ENCODE peak calls at places on chromosomes 7 and 10, in ten cellular contexts. X is neural progenitor cell; L is stimulated activated naive CD8-positive, alpha-beta T cell treated with anti-CD3 and anti-CD28 coated beads, Interleukin-15, Interleukin-2, amounts not matched to agents 100 U/mL and 50 U/mL, for 24 hours; O is adrenal gland; G is activated T-cell treated with anti-CD3 and anti-CD28 coated beads for 1 hour; D is AG08395; M is EH; T is upper lobe of right lung; F is SHP77; B is LHCN-M2. I is an unnamed sample.

GRCh38 chr7:80604436-80604835 is 34.0 kb upstream of the CD36 start:
- DNase-seq in G (no peak), T (no peak), F (no peak), L (no peak), O (no peak), M (no peak), D (no peak), X (no peak), B (no peak), I (no peak)

GRCh38 chr7:148624735-148625134 is 34.2 kb downstream of the C7orf33 start:
- DNase-seq in D (no peak), M (no peak), T (no peak), L (no peak), B (peak; percentile 54), G (no peak), F (no peak), O (no peak), X (no peak), I (no peak)

GRCh38 chr10:13184726-13185514 is 23.6 kb downstream of the MCM10 start:
- DNase-seq in M (no peak), X (no peak), D (no peak), F (no peak), T (no peak), O (no peak), B (no peak), L (no peak), G (no peak), I (no peak)

GRCh38 chr10:110808619-110809018 is 63.1 kb upstream of the PDCD4 start:
- DNase-seq in L (no peak), F (no peak), D (no peak), T (no peak), G (no peak), O (no peak), B (no peak), X (no peak), M (no peak), I (no peak)

GRCh38 chr10:82358486-82359097 is 483.6 kb downstream of the NRG3 start:
- DNase-seq in B (no peak), F (no peak), M (no peak), D (no peak), G (no peak), L (no peak), X (no peak), T (no peak), O (no peak), I (no peak)

GRCh38 chr7:43294080-43294630 is 181.7 kb downstream of the HECW1 start:
- DNase-seq in T (no peak), X (no peak), G (no peak), D (peak; percentile 91), L (no peak), M (peak; percentile 80), F (no peak), O (peak; percentile 67), B (peak; percentile 64), I (no peak)

GRCh38 chr7:157522954-157523353 is 186.2 kb downstream of the DNAJB6 start:
- DNase-seq in O (peak; percentile 3), L (no peak), G (no peak), F (no peak), M (no peak), X (no peak), D (no peak), T (peak; percentile 47), B (no peak), I (no peak)

GRCh38 chr10:97075961-97076525 is 109.7 kb downstream of the SLIT1 start:
- DNase-seq in B (no peak), D (no peak), T (no peak), O (no peak), L (no peak), F (no peak), M (no peak), G (no peak), X (no peak), I (no peak)

GRCh38 chr10:110706690-110707098 is 62.6 kb downstream of the RBM20 start:
- DNase-seq in D (peak; percentile 93), T (no peak), B (peak; percentile 96), G (no peak), M (peak; percentile 96), F (no peak), O (no peak), L (no peak), X (peak; percentile 30), I (no peak)

GRCh38 chr7:108253275-108254044 is 123.3 kb upstream of the LAMB4 start:
- DNase-seq in X (no peak), L (no peak), G (no peak), B (peak; percentile 74), M (no peak), D (peak; percentile 14), T (no peak), O (no peak), F (no peak), I (no peak)

I was measured in CD4-positive, alpha-beta T cell.